ENCODE peak calls at places on chromosomes 12 and 14, in ten cellular contexts. L is AG04450; S is fibroblast of mammary gland; Q is PC-3; H is neural progenitor cell; N is IMR-90; T is mammary epithelial cell; K is cardiac muscle cell; R is epithelial cell of esophagus; B is CD8-positive, alpha-beta T cell. I is an unnamed sample.
A peak's percentile ranks its signal among the peaks of the same experiment; 100 is the strongest.

GRCh38 chr14:74846968-74847549 is 28.9 kb downstream of the PROX2 start:
- DNase-seq in Q (peak; percentile 45), T (peak; percentile 57), K (peak; percentile 30), B (no peak), L (no peak), R (peak; percentile 40), H (no peak), S (peak; percentile 82), N (peak; percentile 80), I (no peak)

GRCh38 chr12:25337916-25338315 is 87.2 kb upstream of the KRAS start:
- DNase-seq in R (no peak), B (no peak), H (no peak), Q (no peak), L (no peak), N (no peak), S (no peak), K (no peak), T (no peak), I (no peak)

GRCh38 chr12:124283326-124283725 is 11.6 kb upstream of the RFLNA start:
- DNase-seq in L (no peak), R (no peak), N (no peak), Q (no peak), S (no peak), T (no peak), K (no peak), H (no peak), B (no peak), I (no peak)

GRCh38 chr12:69527506-69528272 is 57.5 kb downstream of the FRS2 start:
- DNase-seq in N (peak; percentile 91), T (peak; percentile 86), R (peak; percentile 88), S (peak; percentile 78), H (no peak), B (no peak), Q (peak; percentile 89), K (peak; percentile 71), L (peak; percentile 59), I (no peak)

GRCh38 chr14:61588419-61588901 is 106.9 kb upstream of the HIF1A start:
- DNase-seq in L (no peak), H (no peak), S (peak; percentile 60), R (no peak), Q (no peak), B (no peak), T (no peak), K (peak; percentile 45), N (peak; percentile 80), I (no peak)

GRCh38 chr14:104115691-104116543 is 22.5 kb upstream of the KIF26A start:
- DNase-seq in S (no peak), B (no peak), K (no peak), L (no peak), R (peak; percentile 65), Q (peak; percentile 48), N (no peak), T (no peak), H (no peak), I (peak; percentile 16)

GRCh38 chr12:95318071-95318545 is 100.5 kb downstream of the VEZT start:
- DNase-seq in H (no peak), L (peak; percentile 70), B (no peak), K (peak; percentile 76), S (peak; percentile 66), R (peak; percentile 72), Q (peak; percentile 96), T (peak; percentile 53), N (peak; percentile 88), I (no peak)

GRCh38 chr12:87202189-87202588 is 827.0 kb downstream of the C12orf50 start:
- DNase-seq in H (no peak), K (no peak), N (no peak), B (no peak), R (no peak), S (no peak), L (no peak), Q (no peak), T (no peak), I (no peak)

GRCh38 chr12:5210179-5210917 is 166.7 kb downstream of the KCNA5 start:
- DNase-seq in L (no peak), N (no peak), Q (no peak), R (no peak), S (no peak), K (no peak), H (no peak), B (no peak), T (no peak), I (no peak)

GRCh38 chr12:123091230-123091629 is 59.7 kb downstream of the PITPNM2 start:
- DNase-seq in L (no peak), T (no peak), H (no peak), B (no peak), Q (no peak), R (no peak), N (no peak), K (no peak), S (no peak), I (no peak)

GRCh38 chr12:27631365-27631764 is 64.9 kb upstream of the REP15 start:
- DNase-seq in S (no peak), H (no peak), Q (no peak), T (no peak), N (no peak), B (no peak), L (no peak), R (no peak), K (no peak), I (no peak)

GRCh38 chr14:68703093-68703492 is 89.8 kb downstream of the ZFP36L1 start:
- DNase-seq in N (peak; percentile 81), L (no peak), T (peak; percentile 85), Q (peak; percentile 83), B (no peak), S (peak; percentile 92), K (peak; percentile 64), H (no peak), R (peak; percentile 91), I (no peak)

GRCh38 chr12:54163147-54163546 is 25.6 kb downstream of the SMUG1 start:
- DNase-seq in R (no peak), T (no peak), H (no peak), S (no peak), L (no peak), N (no peak), K (no peak), Q (no peak), B (no peak), I (no peak)

GRCh38 chr14:36905272-36906046 is 243.8 kb downstream of the PAX9 start:
- DNase-seq in L (no peak), S (no peak), Q (no peak), K (no peak), B (no peak), H (peak; percentile 11), R (no peak), N (no peak), T (no peak), I (no peak)

GRCh38 chr14:49164074-49164473 is 422.1 kb downstream of the RPS29 start:
- DNase-seq in B (no peak), R (no peak), Q (no peak), H (no peak), T (no peak), N (no peak), K (no peak), S (no peak), L (no peak), I (no peak)

GRCh38 chr12:53726342-53726741 is 910 bp downstream of the CALCOCO1 start:
- DNase-seq in H (no peak), Q (peak; percentile 37), K (no peak), L (no peak), N (no peak), T (peak; percentile 15), R (peak; percentile 25), B (no peak), S (no peak), I (no peak)

GRCh38 chr12:80946591-80946990 is 8.9 kb upstream of the LIN7A start:
- DNase-seq in N (peak; percentile 32), Q (peak; percentile 16), K (peak; percentile 26), B (no peak), R (peak; percentile 4), T (no peak), L (no peak), S (peak; percentile 40), H (no peak), I (no peak)

GRCh38 chr12:96186902-96187301 is 7.3 kb upstream of the ELK3 start:
- DNase-seq in Q (no peak), K (no peak), S (no peak), T (no peak), R (no peak), B (no peak), H (no peak), N (no peak), L (no peak), I (no peak)

GRCh38 chr12:29081101-29081500 is 68.0 kb upstream of the FAR2 start:
- DNase-seq in N (no peak), K (no peak), Q (no peak), T (no peak), S (peak; percentile 34), B (no peak), H (no peak), R (no peak), L (no peak), I (no peak)

GRCh38 chr14:30058401-30058800 is 130.8 kb upstream of the PRKD1 start:
- DNase-seq in Q (no peak), B (no peak), N (peak; percentile 58), T (no peak), H (no peak), K (peak; percentile 29), S (peak; percentile 54), R (peak; percentile 2), L (no peak), I (no peak)
- TF ChIP-seq CTCF in Q (no peak), B (no peak), N (no peak), T (no peak), H (no peak), K (no peak), S (no peak), R (no peak), L (no peak), I (no peak)

GRCh38 chr14:100030441-100031153 is 34.6 kb upstream of the EVL start:
- DNase-seq in T (peak; percentile 69), B (no peak), N (peak; percentile 95), K (peak; percentile 90), H (no peak), Q (peak; percentile 75), L (peak; percentile 74), S (peak; percentile 97), R (peak; percentile 88), I (no peak)
- H3K4me3 ChIP-seq in T (no peak overlapping the region), B (no peak overlapping the region), N (no peak overlapping the region), K (no peak overlapping the region), H (no peak overlapping the region), Q (peak overlapping the region; percentile 71), L (no peak overlapping the region), S (no peak overlapping the region), R (no peak overlapping the region), I (no peak overlapping the region)

DNA sequence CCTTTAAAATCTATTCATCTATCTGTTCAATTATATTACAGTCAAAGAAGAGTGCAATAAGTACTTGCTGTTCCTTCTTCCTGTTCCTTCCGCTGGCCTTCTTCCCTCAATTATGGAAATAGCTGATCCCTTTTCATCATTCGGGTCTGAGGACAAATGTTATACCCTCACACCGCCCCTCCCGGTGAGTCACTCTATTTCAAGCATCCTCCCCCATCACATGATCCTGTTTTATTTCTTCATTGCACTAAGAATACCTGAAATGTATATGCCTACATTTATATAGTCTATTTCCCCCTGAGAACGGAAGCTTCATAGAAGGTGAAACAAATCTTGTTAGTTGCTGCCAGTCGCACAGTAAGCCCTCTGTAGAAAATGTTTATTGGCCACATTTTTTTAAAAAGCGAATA is 2.5 kb downstream of the SLC38A1 start:
- DNase-seq in H (peak; percentile 36), R (peak; percentile 69), S (peak; percentile 78), L (no peak), K (peak; percentile 53), B (peak; percentile 53), Q (peak; percentile 77), T (peak; percentile 69), N (peak; percentile 61), I (peak; percentile 17)
- TF ChIP-seq CTCF in H (peak; percentile 4), R (no peak), S (no peak), L (no peak), K (no peak), B (no peak), Q (no peak), T (no peak), N (no peak), I (no peak)

GRCh38 chr12:107320929-107321618 is 227.7 kb upstream of the CRY1 start:
- DNase-seq in K (peak; percentile 23), Q (peak; percentile 39), L (no peak), B (peak; percentile 88), S (no peak), T (peak; percentile 84), H (peak; percentile 68), R (peak; percentile 82), N (peak; percentile 26), I (peak; percentile 16)
- H3K4me3 ChIP-seq in K (peak overlapping the region; percentile 48), Q (peak overlapping the region; percentile 81), L (peak overlapping the region; percentile 67), B (peak overlapping the region; percentile 69), S (peak overlapping the region; percentile 9), T (peak overlapping the region; percentile 76), H (peak overlapping the region; percentile 85), R (peak overlapping the region; percentile 68), N (peak overlapping the region; percentile 35), I (peak overlapping the region; percentile 82)